ENCODE peak calls at places on chromosomes 5 and 9, in four cellular contexts. K, N, Y and I are unnamed samples.

GRCh38 chr5:141359790-141360426 is at the start of gene PCDHGB2:
- DNase-seq in K (peak; percentile 48), N (no peak), Y (no peak), I (peak; percentile 46)

GRCh38 chr9:115296831-115297565 is 179.0 kb upstream of the TNC start:
- DNase-seq in K (no peak), N (no peak), Y (no peak), I (no peak)

GRCh38 chr9:130451509-130452388 is 7.0 kb downstream of the ASS1 start:
- DNase-seq in K (peak; percentile 61), N (peak; percentile 73), Y (no peak), I (peak; percentile 80)

GRCh38 chr9:105994970-105995369 is 300.6 kb downstream of the TMEM38B start:
- DNase-seq in K (no peak), N (no peak), Y (no peak), I (no peak)

GRCh38 chr9:109504689-109505088 is 6.6 kb upstream of the PTPN3 start:
- DNase-seq in K (no peak), N (no peak), Y (no peak), I (no peak)

GRCh38 chr9:124001445-124001799 is 10.1 kb upstream of the LHX2 start:
- DNase-seq in K (no peak), N (no peak), Y (no peak), I (no peak)

GRCh38 chr9:133101356-133102189 is 19.5 kb downstream of the RALGDS start:
- DNase-seq in K (no peak), N (no peak), Y (no peak), I (no peak)

GRCh38 chr9:136023401-136024225 is 62.4 kb upstream of the UBAC1 start:
- DNase-seq in K (no peak), N (no peak), Y (no peak), I (peak; percentile 10)

GRCh38 chr5:112757468-112758208 is 20.0 kb downstream of the APC start:
- DNase-seq in K (peak; percentile 61), N (no peak), Y (peak; percentile 31), I (no peak)

GRCh38 chr5:32083981-32084430 is 90.1 kb downstream of the GOLPH3 start:
- DNase-seq in K (peak; percentile 12), N (no peak), Y (no peak), I (no peak)

GRCh38 chr5:124742983-124743533 is 3.4 kb downstream of the ZNF608 start:
- DNase-seq in K (peak; percentile 24), N (no peak), Y (no peak), I (no peak)

GRCh38 chr5:139651502-139651862 is 3.3 kb downstream of the CXXC5 start:
- DNase-seq in K (no peak), N (no peak), Y (no peak), I (no peak)

GRCh38 chr9:96495341-96495740 is 45.4 kb downstream of the HABP4 start:
- DNase-seq in K (no peak), N (no peak), Y (no peak), I (no peak)

GRCh38 chr5:72272393-72272792 is 47.6 kb downstream of the MRPS27 start:
- DNase-seq in K (no peak), N (no peak), Y (no peak), I (no peak)

GRCh38 chr9:2271426-2271825 is 256.3 kb downstream of the SMARCA2 start:
- DNase-seq in K (no peak), N (peak; percentile 9), Y (peak; percentile 37), I (peak; percentile 56)

GRCh38 chr9:125700791-125701190 is 6.2 kb downstream of the MAPKAP1 start:
- DNase-seq in K (no peak), N (no peak), Y (peak; percentile 84), I (peak; percentile 31)

GRCh38 chr5:177432143-177432904 is 5.8 kb downstream of the GRK6 start:
- DNase-seq in K (no peak), N (no peak), Y (no peak), I (no peak)

GRCh38 chr5:178205010-178205748 is 846 bp downstream of the HNRNPAB start:
- DNase-seq in K (peak; percentile 50), N (peak; percentile 90), Y (no peak), I (peak; percentile 65)

GRCh38 chr5:32225445-32225844 is 51.3 kb upstream of the GOLPH3 start:
- DNase-seq in K (peak; percentile 38), N (no peak), Y (no peak), I (no peak)

GRCh38 chr9:136544549-136545064 is 1.2 kb downstream of the NOTCH1 start:
- DNase-seq in K (no peak), N (peak; percentile 71), Y (no peak), I (no peak)

GRCh38 chr5:136127560-136127959 is 5.1 kb upstream of the SMAD5 start:
- DNase-seq in K (no peak), N (no peak), Y (no peak), I (no peak)

GRCh38 chr5:136120529-136120928 is 12.1 kb upstream of the SMAD5 start:
- DNase-seq in K (peak; percentile 44), N (no peak), Y (no peak), I (no peak)

GRCh38 chr5:136128416-136128935 is 4.2 kb upstream of the SMAD5 start:
- DNase-seq in K (no peak), N (no peak), Y (no peak), I (no peak)

DNA sequence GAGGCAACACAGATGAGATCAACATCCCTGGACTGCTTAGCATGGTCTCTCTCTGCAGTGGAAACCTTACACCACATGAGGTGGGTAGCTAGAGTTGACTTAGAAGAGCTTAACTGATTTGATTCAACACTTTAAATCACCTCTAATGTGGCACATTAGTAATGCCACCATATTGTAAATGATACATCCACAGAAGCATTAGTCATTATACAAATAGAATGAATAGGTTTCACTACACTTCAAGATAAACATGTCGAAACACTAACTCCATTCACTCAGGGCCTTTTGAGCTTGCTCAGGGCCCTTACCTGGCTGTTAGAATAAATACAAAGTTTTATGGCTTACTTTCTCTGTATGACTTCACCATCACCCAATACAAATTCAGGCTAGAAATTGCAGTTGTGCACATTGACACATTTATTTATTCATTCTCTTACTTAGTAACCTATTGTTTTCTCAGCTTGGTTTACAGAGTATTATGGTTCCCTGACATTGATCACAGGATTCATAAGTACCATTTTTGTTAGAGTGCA is 9.3 kb upstream of the SMAD5 start:
- DNase-seq in K (peak; percentile 94), N (no peak), Y (no peak), I (no peak)
- TF ChIP-seq CREM in K (no peak), N (no peak), Y (no peak), I (no peak)

GRCh38 chr5:1493413-1493812 is 30.3 kb downstream of the LPCAT1 start:
- DNase-seq in K (no peak), N (no peak), Y (no peak), I (no peak)

GRCh38 chr5:1492757-1493156 is 31.0 kb downstream of the LPCAT1 start:
- DNase-seq in K (no peak), N (no peak), Y (no peak), I (no peak)

GRCh38 chr5:1493941-1494340 is 29.8 kb downstream of the LPCAT1 start:
- DNase-seq in K (no peak), N (no peak), Y (no peak), I (no peak)

GRCh38 chr5:1495525-1495897 is 28.2 kb downstream of the LPCAT1 start:
- DNase-seq in K (no peak), N (no peak), Y (no peak), I (no peak)

DNA sequence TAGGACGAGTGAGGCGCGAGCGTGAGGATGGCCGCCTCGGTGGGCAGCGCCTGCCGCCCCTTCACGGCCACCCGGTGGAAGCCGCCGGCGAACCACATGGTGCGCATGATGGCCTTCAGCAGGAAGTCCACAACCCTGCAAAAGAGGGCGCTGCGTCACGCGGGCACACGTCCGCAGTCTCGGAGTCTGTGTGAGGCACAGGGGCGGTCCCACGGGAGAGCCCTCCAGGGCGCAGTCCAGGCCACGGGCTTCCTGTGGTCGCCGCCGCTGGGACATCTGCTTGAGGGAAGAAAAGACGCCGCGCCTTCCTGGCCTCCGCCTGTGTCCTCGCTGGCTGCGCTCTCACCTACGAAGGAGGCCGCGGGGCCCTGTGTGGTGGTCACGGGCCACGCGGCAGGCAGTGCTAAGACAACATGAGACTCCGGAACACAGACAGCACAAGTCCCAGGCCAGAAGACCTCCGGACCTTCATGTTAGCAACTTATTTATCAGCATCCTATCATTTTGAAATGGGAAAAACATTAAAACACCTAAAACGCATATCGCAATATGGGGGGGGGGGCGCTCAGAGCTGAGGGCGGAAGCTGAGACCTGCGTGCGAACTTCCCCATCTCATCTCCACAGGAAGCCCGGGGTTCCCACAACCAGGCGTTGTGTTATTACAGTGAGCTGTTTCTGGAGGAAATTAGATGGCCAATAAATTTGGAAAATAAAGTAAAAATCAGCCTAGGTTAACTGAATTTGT is 28.8 kb downstream of the LPCAT1 start:
- DNase-seq in K (no peak), N (no peak), Y (peak; percentile 74), I (no peak)
- TF ChIP-seq NR2C2 in K (no peak), N (no peak), Y (no peak), I (no peak)

DNA sequence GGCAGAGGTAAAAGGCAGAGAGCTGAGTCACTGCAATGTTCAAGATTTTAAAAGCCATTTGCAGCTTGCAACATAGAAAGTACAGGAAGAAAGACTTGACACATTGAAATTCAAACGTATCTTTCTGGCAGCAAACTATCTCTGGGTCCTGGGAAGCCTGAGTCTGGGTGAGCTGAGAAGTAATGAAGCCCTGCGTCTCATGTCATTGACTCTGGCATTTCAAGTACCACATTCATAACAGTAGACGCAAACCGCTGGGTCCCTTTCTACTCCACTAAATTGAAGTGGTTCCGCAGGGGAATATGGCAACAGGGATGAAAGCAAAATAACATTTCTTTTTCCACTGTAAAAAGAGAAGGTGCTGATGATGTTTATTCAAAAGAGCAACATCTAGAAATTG is 694.3 kb downstream of the BRINP1 start:
- DNase-seq in K (no peak), N (no peak), Y (no peak), I (no peak)
- TF ChIP-seq MAX in K (no peak), N (no peak), Y (no peak), I (no peak)

GRCh38 chr5:174837919-174838902 is 113.8 kb downstream of the MSX2 start:
- DNase-seq in K (no peak), N (peak; percentile 14), Y (no peak), I (peak; percentile 54)
- TF ChIP-seq CREM in K (no peak), N (no peak), Y (no peak), I (no peak)